ENCODE peak calls at places on chromosomes 2 and 18, in eight cellular contexts. W, D, J, I, V, E, N and C are unnamed samples. For H3K4me1, the result is how much of the 10 kb centered on the place peaks cover.

GRCh38 chr2:166613226-166613625 is 119.2 kb upstream of the SCN7A start:
- DNase-seq in W (no peak), D (no peak), J (no peak), I (no peak), V (no peak), E (no peak), N (no peak), C (no peak)

GRCh38 chr2:9115219-9115618 is 91.4 kb upstream of the ASAP2 start:
- DNase-seq in W (no peak), D (no peak), J (no peak), I (no peak), V (no peak), E (no peak), N (no peak), C (no peak)

GRCh38 chr18:79584491-79585394 is 94.9 kb upstream of the CTDP1 start:
- DNase-seq in W (no peak), D (no peak), J (peak), I (no peak), V (no peak), E (no peak), N (no peak), C (peak)

GRCh38 chr2:231672617-231673347 is 35.5 kb upstream of the PTMA start:
- DNase-seq in W (peak), D (peak), J (peak), I (peak), V (peak), E (no peak), N (no peak), C (peak)

GRCh38 chr2:28296243-28296642 is 96.4 kb upstream of the FOSL2 start:
- DNase-seq in W (no peak), D (peak), J (no peak), I (no peak), V (no peak), E (no peak), N (no peak), C (no peak)

GRCh38 chr2:30361751-30362394 is 85.2 kb upstream of the LCLAT1 start:
- DNase-seq in W (no peak), D (no peak), J (no peak), I (no peak), V (no peak), E (no peak), N (no peak), C (no peak)

GRCh38 chr2:32559136-32559535 is 68.7 kb upstream of the TTC27 start:
- DNase-seq in W (no peak), D (no peak), J (no peak), I (peak), V (no peak), E (no peak), N (no peak), C (no peak)

GRCh38 chr2:215466097-215466909 is 30.4 kb upstream of the FN1 start:
- DNase-seq in W (no peak), D (no peak), J (no peak), I (no peak), V (no peak), E (no peak), N (no peak), C (peak)

GRCh38 chr2:220077488-220077887 is 450.1 kb downstream of the SLC4A3 start:
- DNase-seq in W (no peak), D (peak), J (no peak), I (no peak), V (no peak), E (no peak), N (peak), C (no peak)

GRCh38 chr2:146385031-146385430 is 1459.8 kb upstream of the ACVR2A start:
- DNase-seq in W (no peak), D (no peak), J (no peak), I (no peak), V (no peak), E (no peak), N (no peak), C (no peak)

GRCh38 chr2:216696751-216697560 is 1.6 kb upstream of the IGFBP5 start:
- DNase-seq in W (peak), D (peak), J (no peak), I (no peak), V (no peak), E (no peak), N (no peak), C (no peak)

GRCh38 chr2:207161724-207162123 is 4.0 kb downstream of the KLF7 start:
- DNase-seq in W (no peak), D (peak), J (no peak), I (no peak), V (no peak), E (no peak), N (no peak), C (no peak)

GRCh38 chr2:207161247-207161646 is 4.5 kb downstream of the KLF7 start:
- DNase-seq in W (no peak), D (no peak), J (no peak), I (no peak), V (no peak), E (no peak), N (no peak), C (no peak)

GRCh38 chr2:207163053-207163814 is 2.5 kb downstream of the KLF7 start:
- DNase-seq in W (no peak), D (peak), J (peak), I (peak), V (peak), E (no peak), N (peak), C (no peak)

GRCh38 chr2:207163815-207164747 is 1.7 kb downstream of the KLF7 start:
- DNase-seq in W (no peak), D (peak), J (peak), I (peak), V (peak), E (no peak), N (peak), C (peak)

DNA sequence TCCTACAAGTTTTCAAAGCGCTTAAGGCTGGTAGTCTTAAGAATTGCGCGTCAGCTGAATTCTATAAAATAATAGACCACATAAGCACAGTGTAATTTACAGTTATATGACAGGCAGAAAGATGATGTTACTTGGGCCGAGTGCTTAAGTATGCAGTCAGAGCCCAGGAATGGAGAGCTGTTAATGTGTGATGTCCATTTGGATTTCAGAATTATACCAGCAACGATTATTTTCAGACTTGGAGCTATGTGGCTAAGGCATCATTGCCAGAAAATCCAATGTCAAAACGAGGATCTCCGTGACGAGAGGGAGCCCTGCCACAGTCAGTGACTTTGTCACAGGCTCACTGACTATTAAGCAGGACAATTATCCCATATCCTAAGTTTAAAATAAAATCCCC is 3.4 kb downstream of the KLF7 start:
- DNase-seq in W (no peak), D (no peak), J (no peak), I (no peak), V (no peak), E (no peak), N (no peak), C (no peak)
- H3K4me1 ChIP-seq in W (under half), D (half or more), J (under half), I (half or more), V (under half), E (under half), N (under half), C (under half)

DNA sequence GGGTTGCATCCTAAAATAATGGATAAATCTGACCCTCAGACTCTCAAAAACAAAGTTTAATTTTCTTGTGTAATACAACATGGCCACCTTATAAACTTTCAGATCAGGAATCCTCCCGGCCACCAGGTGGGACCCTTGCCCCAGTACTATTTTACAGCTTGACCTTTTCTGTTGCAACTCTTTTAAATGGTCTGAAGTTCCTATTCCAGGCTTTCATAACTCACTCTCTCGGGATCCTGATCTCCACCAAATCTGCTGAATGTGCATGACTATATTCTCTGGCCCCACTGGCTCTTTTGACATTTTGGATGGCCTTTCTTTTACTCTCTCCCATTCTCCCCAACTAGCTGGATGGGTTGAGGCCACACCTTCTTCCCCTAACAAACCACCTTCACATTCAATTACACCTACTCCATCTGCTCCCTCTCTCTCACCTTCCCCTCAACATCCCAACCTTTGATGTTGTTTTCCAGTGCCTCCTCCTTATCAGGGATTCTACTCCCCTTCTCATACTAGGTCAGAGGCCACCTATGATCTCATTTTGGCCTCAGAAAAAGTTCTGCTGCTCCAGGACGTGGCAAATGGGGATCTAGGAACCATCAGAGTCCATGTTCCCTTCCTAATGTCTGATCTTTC is 70.8 kb downstream of the SESTD1 start:
- DNase-seq in W (no peak), D (no peak), J (no peak), I (no peak), V (no peak), E (no peak), N (no peak), C (no peak)
- TF ChIP-seq EP300 in W (no peak), D (no peak), J (no peak), I (no peak), V (no peak), E (no peak), N (no peak), C (no peak)

DNA sequence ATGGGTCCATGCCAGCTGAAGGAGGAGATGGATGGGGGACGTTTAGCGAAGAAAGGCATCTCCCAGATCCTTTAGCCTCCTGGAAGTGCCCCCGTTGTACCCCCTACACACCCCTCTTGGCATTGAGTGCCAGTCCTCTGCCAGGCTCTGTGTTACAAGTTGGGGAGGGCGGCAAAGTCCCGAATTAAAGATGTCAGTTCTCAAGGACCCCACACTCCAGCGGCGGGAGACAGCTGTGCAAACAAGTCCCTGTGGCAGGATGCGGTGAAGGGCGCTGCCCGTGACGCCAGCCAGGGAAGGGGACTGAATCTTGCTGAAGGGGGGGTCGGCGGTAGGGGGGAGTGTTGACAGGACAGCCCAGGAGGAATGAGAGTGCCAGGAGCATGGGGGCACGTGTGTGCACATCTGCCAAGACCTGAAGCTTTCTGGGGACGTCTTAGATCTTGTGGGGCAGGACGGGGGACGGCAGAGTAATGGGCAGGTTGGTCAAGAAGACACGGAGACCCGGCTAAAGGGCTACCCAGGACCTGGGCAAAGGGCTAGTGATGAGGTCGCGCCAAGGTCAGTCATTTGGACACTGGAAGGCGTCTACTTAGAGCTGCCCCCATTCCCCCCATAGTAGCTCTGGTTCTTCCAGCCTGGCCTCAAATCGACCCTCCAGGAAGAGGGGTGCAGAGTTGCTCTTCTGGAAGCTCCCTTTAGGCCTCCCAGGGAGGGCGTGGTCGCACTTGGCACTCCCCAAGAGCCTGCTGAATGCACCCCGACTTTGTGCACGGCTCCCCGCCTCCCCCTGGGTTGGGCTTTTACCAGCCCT is 2.8 kb upstream of the CTDSP1 start:
- DNase-seq in W (peak), D (peak), J (peak), I (peak), V (peak), E (peak), N (peak), C (peak)
- H3K4me1 ChIP-seq in W (half or more), D (under half), J (under half), I (under half), V (under half), E (under half), N (under half), C (under half)

DNA sequence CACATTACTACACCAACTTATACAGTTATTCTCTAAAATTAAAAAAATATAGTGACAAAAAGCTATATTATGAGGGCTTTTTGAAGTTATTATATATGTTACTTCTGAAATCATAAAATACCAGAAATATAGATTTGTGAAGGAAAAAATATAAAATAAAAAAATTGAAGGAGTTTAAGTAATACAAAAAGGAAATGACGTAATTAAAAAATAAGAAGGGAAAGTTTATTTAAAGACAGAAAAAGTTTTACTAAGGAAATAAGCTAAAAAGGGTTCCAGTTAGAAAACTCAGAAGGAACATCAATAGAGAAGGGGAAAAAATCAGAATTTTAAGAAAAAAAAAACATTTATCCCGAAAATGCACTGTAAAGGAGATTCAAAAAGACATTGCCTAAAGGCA is 697.1 kb downstream of the MBD2 start:
- DNase-seq in W (no peak), D (no peak), J (no peak), I (no peak), V (no peak), E (no peak), N (no peak), C (no peak)
- TF ChIP-seq EP300 in W (no peak), D (no peak), J (no peak), I (no peak), V (no peak), E (no peak), N (no peak), C (no peak)

GRCh38 chr2:169509230-169509917 is at the start of gene KLHL41:
- DNase-seq in W (no peak), D (no peak), J (no peak), I (no peak), V (no peak), E (no peak), N (no peak), C (no peak)

GRCh38 chr2:169511818-169512217 is 2.3 kb downstream of the KLHL41 start:
- DNase-seq in W (no peak), D (no peak), J (no peak), I (no peak), V (no peak), E (no peak), N (no peak), C (no peak)

GRCh38 chr2:169512525-169512924 is 3.0 kb downstream of the KLHL41 start:
- DNase-seq in W (no peak), D (no peak), J (no peak), I (no peak), V (no peak), E (no peak), N (no peak), C (no peak)

GRCh38 chr2:169507698-169508097 is 1.8 kb upstream of the KLHL41 start:
- DNase-seq in W (no peak), D (peak), J (no peak), I (no peak), V (no peak), E (no peak), N (no peak), C (no peak)

GRCh38 chr2:169509955-169510354 is 453 bp downstream of the KLHL41 start:
- DNase-seq in W (peak), D (no peak), J (no peak), I (no peak), V (no peak), E (no peak), N (no peak), C (no peak)
- H3K4me1 ChIP-seq in W (under half), D (under half), J (under half), I (under half), V (under half), E (under half), N (under half), C (under half)

GRCh38 chr2:41791523-41791922 is 256.3 kb upstream of the PKDCC start:
- DNase-seq in W (no peak), D (peak), J (no peak), I (no peak), V (no peak), E (no peak), N (peak), C (peak)
- TF ChIP-seq EP300 in W (no peak), D (no peak), J (no peak), I (no peak), V (no peak), E (no peak), N (no peak), C (no peak)

GRCh38 chr2:241126771-241127202 is 22.5 kb downstream of the PASK start:
- DNase-seq in W (no peak), D (no peak), J (no peak), I (no peak), V (no peak), E (no peak), N (no peak), C (no peak)
- H3K4me1 ChIP-seq in W (under half), D (under half), J (under half), I (under half), V (under half), E (under half), N (under half), C (under half)

GRCh38 chr18:72201032-72201431 is 343.1 kb downstream of the CBLN2 start:
- DNase-seq in W (no peak), D (no peak), J (no peak), I (no peak), V (no peak), E (no peak), N (no peak), C (no peak)
- TF ChIP-seq EP300 in W (no peak), D (no peak), J (no peak), I (no peak), V (no peak), E (no peak), N (no peak), C (no peak)